ENCODE peak calls at places on chromosome 3, in four cellular contexts. B is K562, Z is GM12891, T is GM12878. L is an unnamed sample.
A peak's percentile ranks its signal among the peaks of the same experiment; 100 is the strongest.

GRCh38 chr3:134312072-134312872 is 61.6 kb upstream of the RYK start:
- DNase-seq in Z (no peak), T (no peak), B (no peak), L (no peak)

GRCh38 chr3:141410408-141410807 is 42.1 kb downstream of the ZBTB38 start:
- DNase-seq in T (no peak), Z (no peak), B (peak; percentile 50), L (no peak)

GRCh38 chr3:63945558-63946096 is 33.4 kb upstream of the SCAANT1 start:
- DNase-seq in T (no peak), Z (no peak), B (no peak), L (no peak)

GRCh38 chr3:71585126-71585525 is 1.6 kb upstream of the FOXP1 start:
- DNase-seq in Z (no peak), T (no peak), B (peak; percentile 49), L (no peak)

GRCh38 chr3:48500656-48501055 is 3.3 kb downstream of the SHISA5 start:
- DNase-seq in B (no peak), T (no peak), Z (no peak), L (no peak)

GRCh38 chr3:116318370-116318769 is 126.9 kb downstream of the LSAMP start:
- DNase-seq in Z (no peak), T (no peak), B (no peak), L (no peak)

GRCh38 chr3:61257148-61257547 is 5.9 kb upstream of the FHIT start:
- DNase-seq in T (no peak), B (no peak), Z (no peak), L (no peak)

GRCh38 chr3:170897978-170898377 is 10.5 kb downstream of the EIF5A2 start:
- DNase-seq in B (no peak), T (no peak), Z (no peak), L (no peak)

GRCh38 chr3:129116482-129116946 is 5.1 kb downstream of the RAB43 start:
- DNase-seq in B (no peak), Z (no peak), T (no peak), L (no peak)

GRCh38 chr3:145519598-145520078 is 641.3 kb downstream of the PLOD2 start:
- DNase-seq in B (no peak), Z (no peak), T (no peak), L (no peak)

GRCh38 chr3:141994856-141995255 is 118.4 kb downstream of the ATP1B3 start:
- DNase-seq in B (no peak), Z (no peak), T (no peak), L (no peak)

GRCh38 chr3:170593634-170594033 is 7.8 kb upstream of the SLC7A14 start:
- DNase-seq in T (no peak), B (no peak), Z (no peak), L (no peak)

GRCh38 chr3:9168230-9168629 is 81.2 kb downstream of the SRGAP3 start:
- DNase-seq in Z (peak; percentile 68), T (peak; percentile 84), B (no peak), L (no peak)

GRCh38 chr3:134279466-134279865 is 28.8 kb upstream of the RYK start:
- DNase-seq in T (no peak), Z (no peak), B (no peak), L (no peak)

GRCh38 chr3:159667261-159667660 is 321.4 kb upstream of the IL12A start:
- DNase-seq in T (no peak), B (no peak), Z (no peak), L (no peak)

GRCh38 chr3:112858410-112859069 is 11.9 kb upstream of the CD200R1L start:
- DNase-seq in Z (no peak), T (no peak), B (peak; percentile 1), L (peak; percentile 30)

GRCh38 chr3:133854971-133855370 is 40.7 kb downstream of the RAB6B start:
- DNase-seq in B (no peak), T (no peak), Z (no peak), L (no peak)

GRCh38 chr3:64805980-64806379 is 118.2 kb upstream of the ADAMTS9 start:
- DNase-seq in T (no peak), B (no peak), Z (no peak), L (no peak)

GRCh38 chr3:153001428-153001827 is 160.6 kb upstream of the RAP2B start:
- DNase-seq in B (no peak), T (no peak), Z (no peak), L (no peak)

GRCh38 chr3:102207173-102207572 is 227.6 kb upstream of the ZPLD1 start:
- DNase-seq in T (no peak), B (no peak), Z (no peak), L (no peak)

GRCh38 chr3:98763076-98763475 is at the start of gene ST3GAL6:
- DNase-seq in Z (no peak), B (no peak), T (no peak), L (peak; percentile 89)

GRCh38 chr3:134094491-134094890 is 64.8 kb upstream of the SLCO2A1 start:
- DNase-seq in T (no peak), B (no peak), Z (no peak), L (no peak)

GRCh38 chr3:194967126-194968117 is 281.7 kb downstream of the FAM43A start:
- DNase-seq in B (no peak), Z (no peak), T (no peak), L (no peak)

GRCh38 chr3:123870033-123870432 is 14.1 kb downstream of the MYLK start:
- DNase-seq in B (no peak), Z (no peak), T (no peak), L (no peak)

GRCh38 chr3:52526151-52526561 is 7.5 kb downstream of the NT5DC2 start:
- DNase-seq in B (no peak), Z (no peak), T (no peak), L (no peak)

GRCh38 chr3:50961361-50961760 is 286.6 kb downstream of the DOCK3 start:
- DNase-seq in B (no peak), T (no peak), Z (no peak), L (no peak)

GRCh38 chr3:59919581-59919980 is 869.8 kb upstream of the CFAP20DC start:
- DNase-seq in T (no peak), B (no peak), Z (no peak), L (no peak)

GRCh38 chr3:72628065-72628464 is 220.2 kb downstream of the SHQ1 start:
- DNase-seq in Z (no peak), B (no peak), T (no peak), L (no peak)

GRCh38 chr3:186189492-186189891 is 80.6 kb upstream of the ETV5 start:
- DNase-seq in Z (no peak), B (no peak), T (no peak), L (no peak)

GRCh38 chr3:73143401-73143800 is 81.9 kb downstream of the EBLN2 start:
- DNase-seq in B (no peak), T (no peak), Z (no peak), L (no peak)

GRCh38 chr3:86388848-86389247 is 602.1 kb downstream of the VGLL3 start:
- DNase-seq in B (no peak), Z (no peak), T (no peak), L (no peak)

GRCh38 chr3:116939550-116939949 is 230.0 kb downstream of the TUSC7 start:
- DNase-seq in B (no peak), T (no peak), Z (no peak), L (no peak)

GRCh38 chr3:195774917-195775316 is 36.8 kb downstream of the MUC4 start:
- DNase-seq in Z (no peak), B (peak; percentile 67), T (no peak), L (no peak)

GRCh38 chr3:107729686-107730085 is 206.9 kb downstream of the BBX start:
- DNase-seq in T (no peak), B (no peak), Z (no peak), L (no peak)

GRCh38 chr3:17070560-17070959 is 185.8 kb downstream of the PLCL2 start:
- DNase-seq in T (no peak), B (peak; percentile 24), Z (no peak), L (no peak)

GRCh38 chr3:72697717-72698116 is 150.5 kb downstream of the SHQ1 start:
- DNase-seq in B (no peak), T (no peak), Z (no peak), L (no peak)

GRCh38 chr3:63349583-63350177 is 71.6 kb downstream of the SYNPR start:
- DNase-seq in B (peak; percentile 52), T (no peak), Z (peak; percentile 14), L (peak; percentile 25)

GRCh38 chr3:57701781-57702180 is 8.9 kb upstream of the DENND6A start:
- DNase-seq in B (no peak), Z (no peak), T (no peak), L (no peak)

GRCh38 chr3:57700737-57701136 is 7.9 kb upstream of the DENND6A start:
- DNase-seq in T (no peak), Z (no peak), B (no peak), L (no peak)

GRCh38 chr3:57709559-57709958 is 16.7 kb upstream of the DENND6A start:
- DNase-seq in B (no peak), T (no peak), Z (no peak), L (no peak)

GRCh38 chr3:57706462-57706861 is 13.6 kb upstream of the DENND6A start:
- DNase-seq in Z (no peak), T (no peak), B (no peak), L (no peak)
- TF ChIP-seq SPI1 in Z (peak; percentile 36), T (no peak), B (peak; percentile 38), L (peak; percentile 71)

GRCh38 chr3:184349563-184350470 is 11.6 kb downstream of the CLCN2 start:
- DNase-seq in Z (no peak), T (no peak), B (no peak), L (no peak)
- TF ChIP-seq POLR2AphosphoS5 in Z (no peak), T (no peak), B (no peak), L (no peak)

GRCh38 chr3:89104499-89104898 is 2.9 kb upstream of the EPHA3 start:
- DNase-seq in Z (no peak), T (no peak), B (no peak), L (no peak)

GRCh38 chr3:89098173-89098572 is 9.2 kb upstream of the EPHA3 start:
- DNase-seq in T (no peak), B (no peak), Z (no peak), L (no peak)

GRCh38 chr3:89098964-89099585 is 8.3 kb upstream of the EPHA3 start:
- DNase-seq in B (peak; percentile 34), T (no peak), Z (no peak), L (peak; percentile 5)
- TF ChIP-seq SPI1 in B (no peak), T (no peak), Z (no peak), L (no peak)

DNA sequence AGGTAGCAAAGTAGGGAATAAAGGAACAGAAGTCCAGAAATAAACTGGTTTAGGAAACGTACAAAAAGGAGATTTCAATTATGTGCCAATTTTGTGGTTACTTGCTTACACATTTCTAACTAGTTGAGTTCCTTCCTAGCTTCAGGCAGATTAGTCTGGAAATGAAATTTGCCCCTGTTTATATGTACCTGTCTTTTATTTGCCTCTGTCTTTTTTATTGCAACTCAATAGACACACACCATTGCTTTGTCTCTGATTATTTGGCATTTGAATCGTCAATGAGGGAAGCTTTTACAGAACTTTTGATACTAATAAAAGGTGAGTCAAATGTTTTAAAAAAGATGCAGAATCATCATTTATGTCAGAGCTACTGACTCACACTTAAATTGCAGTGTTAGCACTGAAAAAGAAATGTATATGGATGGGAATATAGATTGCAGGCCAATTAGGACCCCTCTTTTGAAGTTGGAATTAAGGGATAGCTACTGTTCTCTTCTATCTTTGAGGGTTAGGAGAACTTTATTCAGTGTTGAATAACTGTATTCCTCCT is 60.5 kb downstream of the TRAK1 start:
- DNase-seq in B (no peak), T (no peak), Z (no peak), L (no peak)
- TF ChIP-seq POLR2AphosphoS5 in B (no peak), T (no peak), Z (no peak), L (no peak)